ENCODE peak calls at places on chromosomes 3 and 15, in four cellular contexts. S, R, M and E are unnamed samples.

GRCh38 chr3:192884831-192885356 is 32.8 kb downstream of the MB21D2 start:
- DNase-seq in S (peak), R (no peak), M (no peak), E (peak)

GRCh38 chr3:72123908-72124441 is 339.0 kb upstream of the PROK2 start:
- DNase-seq in S (peak), R (no peak), M (no peak), E (peak)

GRCh38 chr15:78811124-78811824 is at the start of gene ADAMTS7:
- DNase-seq in S (peak), R (peak), M (peak), E (peak)

GRCh38 chr3:64454179-64454578 is 228.9 kb upstream of the PRICKLE2 start:
- DNase-seq in S (peak), R (no peak), M (no peak), E (no peak)

GRCh38 chr3:125280966-125281365 is 68.4 kb upstream of the SLC12A8 start:
- DNase-seq in S (peak), R (no peak), M (peak), E (peak)

GRCh38 chr3:178538065-178538464 is 1.8 kb downstream of the KCNMB2 start:
- DNase-seq in S (no peak), R (no peak), M (no peak), E (no peak)

GRCh38 chr3:18012464-18012863 is 270.0 kb upstream of the TBC1D5 start:
- DNase-seq in S (no peak), R (no peak), M (no peak), E (no peak)

GRCh38 chr15:33234019-33234418 is 39.5 kb upstream of the FMN1 start:
- DNase-seq in S (peak), R (no peak), M (peak), E (peak)

GRCh38 chr3:104629038-104629437 is 737.7 kb upstream of the ALCAM start:
- DNase-seq in S (peak), R (no peak), M (no peak), E (peak)

GRCh38 chr15:66662522-66662921 is 39.5 kb upstream of the SMAD6 start:
- DNase-seq in S (no peak), R (no peak), M (no peak), E (no peak)